ENCODE peak calls at places on chromosomes 2 and 18, in five cellular contexts. T, Z, J, Y and A are unnamed samples.

GRCh38 chr2:232027530-232027929 is 66.0 kb downstream of the DIS3L2 start:
- ATAC-seq in J (no peak), T (no peak), Z (no peak), Y (no peak), A (no peak)

GRCh38 chr2:41854227-41854626 is 193.6 kb upstream of the PKDCC start:
- ATAC-seq in Y (no peak), J (no peak), Z (no peak), T (no peak), A (no peak)

GRCh38 chr2:34533585-34534225 is 934.6 kb upstream of the FAM98A start:
- ATAC-seq in Z (no peak), Y (no peak), J (no peak), T (no peak), A (no peak)

GRCh38 chr2:68776124-68776523 is 41.5 kb downstream of the ARHGAP25 start:
- ATAC-seq in J (peak; percentile 15), Y (no peak), T (peak; percentile 28), Z (peak; percentile 25), A (no peak)

GRCh38 chr2:100571668-100572067 is 8.9 kb downstream of the PDCL3 start:
- ATAC-seq in Z (no peak), J (peak; percentile 68), T (peak; percentile 51), Y (no peak), A (no peak)

GRCh38 chr2:12050381-12050780 is 303.9 kb downstream of the LPIN1 start:
- ATAC-seq in J (peak; percentile 24), Z (no peak), Y (no peak), T (peak; percentile 34), A (no peak)

GRCh38 chr2:55118643-55119065 is 68.4 kb upstream of the RTN4 start:
- ATAC-seq in Y (peak; percentile 18), Z (no peak), J (no peak), T (no peak), A (no peak)

GRCh38 chr2:149800624-149801220 is 213.1 kb upstream of the MMADHC start:
- ATAC-seq in Z (no peak), J (no peak), T (no peak), Y (no peak), A (no peak)

GRCh38 chr2:214126135-214126534 is 284.7 kb upstream of the VWC2L start:
- ATAC-seq in J (no peak), T (no peak), Z (no peak), Y (no peak), A (no peak)

GRCh38 chr2:48829569-48829968 is 74.0 kb upstream of the LHCGR start:
- ATAC-seq in J (no peak), T (no peak), Z (no peak), Y (no peak), A (no peak)

GRCh38 chr2:126995652-126996377 is 97.1 kb downstream of the TEX51 start:
- ATAC-seq in J (peak; percentile 15), T (no peak), Z (no peak), Y (no peak), A (no peak)

GRCh38 chr2:239669181-239669898 is 268.5 kb upstream of the HDAC4 start:
- ATAC-seq in Y (no peak), J (no peak), T (no peak), Z (no peak), A (no peak)

GRCh38 chr2:126658910-126659613 is 3.1 kb downstream of the GYPC start:
- ATAC-seq in T (peak; percentile 64), Z (no peak), Y (peak; percentile 47), J (peak; percentile 34), A (peak; percentile 45)

GRCh38 chr18:45026162-45026561 is 345.5 kb downstream of the SETBP1 start:
- ATAC-seq in J (no peak), T (no peak), Y (no peak), Z (no peak), A (no peak)

GRCh38 chr2:108316194-108316880 is 27.6 kb downstream of the SULT1C2 start:
- ATAC-seq in Y (no peak), T (peak; percentile 48), Z (no peak), J (peak; percentile 71), A (no peak)

GRCh38 chr2:234723400-234723799 is 226.5 kb upstream of the ARL4C start:
- ATAC-seq in Y (no peak), Z (no peak), J (no peak), T (no peak), A (no peak)

GRCh38 chr2:210224660-210225460 is at the start of gene ACADL:
- ATAC-seq in Y (peak; percentile 95), Z (no peak), T (peak; percentile 94), J (peak; percentile 86), A (peak; percentile 79)

GRCh38 chr2:43762286-43762685 is 11.6 kb upstream of the DYNC2LI1 start:
- ATAC-seq in J (no peak), Y (no peak), T (no peak), Z (no peak), A (no peak)

GRCh38 chr2:14427982-14428567 is 204.4 kb upstream of the LRATD1 start:
- ATAC-seq in T (no peak), J (peak; percentile 57), Y (peak; percentile 86), Z (no peak), A (peak; percentile 39)

GRCh38 chr2:238061310-238062202 is 755 bp downstream of the SCLY start:
- ATAC-seq in Y (no peak), T (no peak), J (peak; percentile 3), Z (peak; percentile 6), A (no peak)

GRCh38 chr2:62410015-62410453 is 96.0 kb downstream of the TMEM17 start:
- ATAC-seq in T (no peak), Z (no peak), Y (peak; percentile 17), J (no peak), A (no peak)

GRCh38 chr18:45951021-45951714 is 16.0 kb downstream of the EPG5 start:
- ATAC-seq in Z (no peak), J (peak; percentile 86), T (peak; percentile 57), Y (no peak), A (no peak)

GRCh38 chr18:9361191-9361590 is 26.6 kb downstream of the TWSG1 start:
- ATAC-seq in J (no peak), Y (no peak), T (no peak), Z (no peak), A (no peak)

GRCh38 chr18:12012697-12013096 is 31.4 kb downstream of the IMPA2 start:
- ATAC-seq in J (peak; percentile 61), T (peak; percentile 35), Y (no peak), Z (no peak), A (no peak)

GRCh38 chr18:25253779-25254178 is 98.2 kb downstream of the ZNF521 start:
- ATAC-seq in J (no peak), T (no peak), Z (no peak), Y (peak; percentile 29), A (no peak)

GRCh38 chr18:2173464-2173863 is 397.8 kb downstream of the METTL4 start:
- ATAC-seq in Y (peak; percentile 85), T (no peak), Z (no peak), J (no peak), A (no peak)

GRCh38 chr2:101179982-101180381 is 28.8 kb upstream of the TBC1D8 start:
- ATAC-seq in T (peak; percentile 99), Z (no peak), J (peak; percentile 94), Y (peak; percentile 84), A (peak; percentile 77)

GRCh38 chr2:101361519-101361918 is 25.8 kb downstream of the CREG2 start:
- ATAC-seq in T (peak; percentile 65), J (no peak), Z (peak; percentile 71), Y (no peak), A (no peak)

GRCh38 chr2:160405077-160405865 is 88.3 kb downstream of the RBMS1 start:
- ATAC-seq in T (no peak), Z (no peak), Y (no peak), J (no peak), A (no peak)

GRCh38 chr2:110866036-110866435 is 133.7 kb downstream of the ACOXL start:
- ATAC-seq in T (peak; percentile 5), Y (no peak), J (no peak), Z (no peak), A (no peak)

GRCh38 chr18:21831413-21831831 is 90.8 kb downstream of the MIB1 start:
- ATAC-seq in Z (no peak), T (no peak), Y (peak; percentile 89), J (no peak), A (peak; percentile 88)

GRCh38 chr18:22193466-22193865 is 24.1 kb downstream of the GATA6 start:
- ATAC-seq in J (no peak), Z (no peak), T (no peak), Y (peak; percentile 25), A (no peak)

GRCh38 chr18:37270046-37270665 is 295.4 kb downstream of the CELF4 start:
- ATAC-seq in Y (no peak), Z (no peak), T (peak; percentile 68), J (peak; percentile 92), A (no peak)

GRCh38 chr2:8264981-8265380 is 416.9 kb upstream of the ID2 start:
- ATAC-seq in T (no peak), Z (no peak), Y (no peak), J (no peak), A (no peak)
- H3K27me3 ChIP-seq in T (no peaks in the 10 kb centered on the region), Z (no peaks in the 10 kb centered on the region), Y (no peaks in the 10 kb centered on the region), J (no peaks in the 10 kb centered on the region), A (no peaks in the 10 kb centered on the region)

GRCh38 chr2:166013878-166014277 is 60.3 kb upstream of the TTC21B start:
- ATAC-seq in T (no peak), Z (no peak), J (no peak), Y (no peak), A (no peak)
- H3K27me3 ChIP-seq in T (no peaks in the 10 kb centered on the region), Z (no peaks in the 10 kb centered on the region), J (no peaks in the 10 kb centered on the region), Y (no peaks in the 10 kb centered on the region), A (no peaks in the 10 kb centered on the region)

DNA sequence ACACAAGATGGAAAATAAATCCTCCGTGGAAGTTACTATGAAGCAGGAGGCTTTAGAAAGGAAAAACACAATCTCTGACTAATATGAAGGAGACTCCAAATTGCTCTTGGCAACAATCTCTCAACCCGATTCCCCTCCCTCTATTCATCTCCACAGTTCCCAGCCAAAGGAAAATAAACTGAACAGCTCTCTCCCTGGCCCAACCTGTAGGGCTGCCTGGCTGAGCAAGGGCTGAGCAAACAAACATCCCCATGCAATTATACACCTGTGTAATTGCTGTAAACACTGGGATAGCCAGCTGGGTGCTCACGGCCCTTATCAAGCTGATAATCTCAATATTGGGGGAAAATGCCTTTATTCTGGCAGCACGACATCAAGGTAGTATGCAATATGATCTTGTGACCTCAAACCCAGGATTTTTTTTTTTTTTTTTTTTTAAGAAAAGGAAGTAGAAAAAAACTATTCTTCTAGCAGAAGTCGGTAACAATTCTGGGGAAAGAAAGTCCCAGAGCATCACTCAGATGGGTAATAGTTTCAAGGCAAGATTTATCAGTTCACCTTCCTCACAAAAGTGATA is 203.3 kb upstream of the SMAD2 start:
- ATAC-seq in Y (peak; percentile 52), T (peak; percentile 61), Z (no peak), J (peak; percentile 77), A (peak; percentile 32)
- H3K27me3 ChIP-seq in Y (no peaks in the 10 kb centered on the region), T (no peaks in the 10 kb centered on the region), Z (peaks cover 40% of the 10 kb centered on the region), J (peaks cover 9% of the 10 kb centered on the region), A (peaks cover 19% of the 10 kb centered on the region)

GRCh38 chr2:222283634-222284033 is 15.2 kb downstream of the PAX3 start:
- ATAC-seq in T (no peak), Y (no peak), Z (no peak), J (no peak), A (no peak)

GRCh38 chr2:222280795-222281194 is 18.0 kb downstream of the PAX3 start:
- ATAC-seq in T (no peak), J (no peak), Y (no peak), Z (no peak), A (no peak)

GRCh38 chr2:222284466-222284865 is 14.3 kb downstream of the PAX3 start:
- ATAC-seq in J (no peak), Y (no peak), Z (no peak), T (no peak), A (no peak)

DNA sequence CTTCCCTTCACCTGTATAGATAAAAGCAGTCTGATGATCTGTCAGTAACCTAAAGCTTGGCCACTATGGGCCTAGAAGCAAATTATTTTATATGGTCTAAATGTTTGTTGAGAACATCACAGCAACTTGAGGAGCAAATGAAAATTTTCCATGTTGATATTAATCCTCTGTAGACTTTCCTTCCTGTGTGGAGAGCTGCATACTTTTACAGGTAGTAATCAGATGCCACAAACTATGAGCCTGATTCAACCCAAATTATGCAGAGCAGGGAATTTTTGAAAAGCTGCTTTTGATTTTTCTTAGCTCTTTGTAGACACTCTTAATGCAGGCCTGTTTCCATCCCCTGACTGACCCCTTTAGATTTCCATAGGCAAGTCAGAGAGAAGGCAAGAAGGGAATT is 17.3 kb downstream of the PAX3 start:
- ATAC-seq in Y (no peak), T (no peak), Z (no peak), J (no peak), A (no peak)
- H3K27me3 ChIP-seq in Y (peaks cover 2% of the 10 kb centered on the region), T (peaks cover 51% of the 10 kb centered on the region), Z (peaks cover 32% of the 10 kb centered on the region), J (peaks cover 33% of the 10 kb centered on the region), A (peaks cover 72% of the 10 kb centered on the region)